ENCODE peak calls at places on chromosomes 4 and X, in ten cellular contexts. One of them, this sample, is unnamed.

GRCh38 chr4:81499840-81500239 is 28.1 kb upstream of the RASGEF1B start:
- DNase-seq in B cell: no peak
- DNase-seq in tibial nerve: no peak
- DNase-seq in SJSA1: no peak
- DNase-seq in HEK293T: no peak
- DNase-seq in NCI-H1694 treated with DMSO at 0.1 percent for 48 hours: peak; percentile 30
- DNase-seq in NCI-H2081: peak; percentile 23
- DNase-seq in fibroblast of lung: no peak
- DNase-seq in ureter: no peak
- DNase-seq in lower lobe of right lung: no peak
- DNase-seq in this sample: no peak

GRCh38 chr4:113584407-113585150 is 177.0 kb downstream of the CAMK2D start:
- DNase-seq in HEK293T: peak; percentile 43
- DNase-seq in SJSA1: no peak
- DNase-seq in NCI-H2081: no peak
- DNase-seq in tibial nerve: no peak
- DNase-seq in lower lobe of right lung: no peak
- DNase-seq in B cell: no peak
- DNase-seq in NCI-H1694 treated with DMSO at 0.1 percent for 48 hours: no peak
- DNase-seq in fibroblast of lung: peak; percentile 84
- DNase-seq in ureter: no peak
- DNase-seq in this sample: peak; percentile 35

GRCh38 chrX:2316534-2316933 is 184.2 kb downstream of the DHRSX start:
- DNase-seq in NCI-H2081: no peak
- DNase-seq in tibial nerve: no peak
- DNase-seq in lower lobe of right lung: no peak
- DNase-seq in SJSA1: no peak
- DNase-seq in B cell: no peak
- DNase-seq in fibroblast of lung: peak; percentile 42
- DNase-seq in NCI-H1694 treated with DMSO at 0.1 percent for 48 hours: no peak
- DNase-seq in HEK293T: no peak
- DNase-seq in ureter: no peak
- DNase-seq in this sample: no peak

GRCh38 chr4:94244829-94245185 is 37.1 kb downstream of the SMARCAD1 start:
- DNase-seq in lower lobe of right lung: no peak
- DNase-seq in NCI-H1694 treated with DMSO at 0.1 percent for 48 hours: no peak
- DNase-seq in tibial nerve: no peak
- DNase-seq in NCI-H2081: no peak
- DNase-seq in SJSA1: no peak
- DNase-seq in ureter: no peak
- DNase-seq in HEK293T: no peak
- DNase-seq in B cell: no peak
- DNase-seq in fibroblast of lung: no peak
- DNase-seq in this sample: no peak

GRCh38 chr4:777520-778262 is 48.2 kb downstream of the CPLX1 start:
- DNase-seq in lower lobe of right lung: no peak
- DNase-seq in tibial nerve: no peak
- DNase-seq in fibroblast of lung: no peak
- DNase-seq in NCI-H1694 treated with DMSO at 0.1 percent for 48 hours: no peak
- DNase-seq in HEK293T: no peak
- DNase-seq in B cell: no peak
- DNase-seq in ureter: no peak
- DNase-seq in NCI-H2081: no peak
- DNase-seq in SJSA1: no peak
- DNase-seq in this sample: no peak

GRCh38 chr4:75338352-75338880 is 175.8 kb downstream of the RCHY1 start:
- DNase-seq in NCI-H2081: no peak
- DNase-seq in lower lobe of right lung: no peak
- DNase-seq in B cell: no peak
- DNase-seq in NCI-H1694 treated with DMSO at 0.1 percent for 48 hours: no peak
- DNase-seq in tibial nerve: no peak
- DNase-seq in SJSA1: no peak
- DNase-seq in HEK293T: no peak
- DNase-seq in ureter: no peak
- DNase-seq in fibroblast of lung: no peak
- DNase-seq in this sample: no peak

GRCh38 chr4:11702886-11703555 is 274.3 kb upstream of the HS3ST1 start:
- DNase-seq in B cell: no peak
- DNase-seq in ureter: no peak
- DNase-seq in fibroblast of lung: no peak
- DNase-seq in SJSA1: no peak
- DNase-seq in HEK293T: no peak
- DNase-seq in NCI-H1694 treated with DMSO at 0.1 percent for 48 hours: no peak
- DNase-seq in NCI-H2081: no peak
- DNase-seq in tibial nerve: no peak
- DNase-seq in lower lobe of right lung: no peak
- DNase-seq in this sample: no peak

GRCh38 chr4:178387756-178388155 is 945.5 kb upstream of the AGA start:
- DNase-seq in tibial nerve: no peak
- DNase-seq in HEK293T: no peak
- DNase-seq in NCI-H1694 treated with DMSO at 0.1 percent for 48 hours: no peak
- DNase-seq in SJSA1: no peak
- DNase-seq in fibroblast of lung: no peak
- DNase-seq in NCI-H2081: no peak
- DNase-seq in lower lobe of right lung: no peak
- DNase-seq in ureter: no peak
- DNase-seq in B cell: no peak
- DNase-seq in this sample: no peak

GRCh38 chr4:33709247-33709646 is 2535.1 kb downstream of the ARAP2 start:
- DNase-seq in NCI-H1694 treated with DMSO at 0.1 percent for 48 hours: no peak
- DNase-seq in tibial nerve: no peak
- DNase-seq in SJSA1: no peak
- DNase-seq in ureter: no peak
- DNase-seq in lower lobe of right lung: no peak
- DNase-seq in fibroblast of lung: peak; percentile 81
- DNase-seq in HEK293T: no peak
- DNase-seq in B cell: no peak
- DNase-seq in NCI-H2081: no peak
- DNase-seq in this sample: no peak

GRCh38 chrX:47936224-47936939 is 67.4 kb downstream of the ZNF182 start:
- DNase-seq in tibial nerve: no peak
- DNase-seq in HEK293T: no peak
- DNase-seq in NCI-H1694 treated with DMSO at 0.1 percent for 48 hours: no peak
- DNase-seq in ureter: no peak
- DNase-seq in SJSA1: no peak
- DNase-seq in B cell: peak; percentile 57
- DNase-seq in NCI-H2081: no peak
- DNase-seq in fibroblast of lung: peak; percentile 6
- DNase-seq in lower lobe of right lung: no peak
- DNase-seq in this sample: no peak

GRCh38 chr4:3201718-3202702 is 46.9 kb upstream of the MSANTD1 start:
- DNase-seq in tibial nerve: no peak
- DNase-seq in lower lobe of right lung: no peak
- DNase-seq in SJSA1: no peak
- DNase-seq in NCI-H2081: no peak
- DNase-seq in NCI-H1694 treated with DMSO at 0.1 percent for 48 hours: no peak
- DNase-seq in B cell: peak; percentile 33
- DNase-seq in HEK293T: no peak
- DNase-seq in ureter: no peak
- DNase-seq in fibroblast of lung: peak; percentile 74
- DNase-seq in this sample: no peak

GRCh38 chr4:175891863-175892262 is 79.8 kb upstream of the GPM6A start:
- DNase-seq in fibroblast of lung: peak; percentile 39
- DNase-seq in lower lobe of right lung: no peak
- DNase-seq in NCI-H1694 treated with DMSO at 0.1 percent for 48 hours: peak; percentile 5
- DNase-seq in NCI-H2081: peak; percentile 78
- DNase-seq in SJSA1: no peak
- DNase-seq in ureter: no peak
- DNase-seq in HEK293T: peak; percentile 25
- DNase-seq in tibial nerve: no peak
- DNase-seq in B cell: no peak
- DNase-seq in this sample: no peak

GRCh38 chr4:142265946-142266345 is 580.2 kb downstream of the INPP4B start:
- DNase-seq in SJSA1: no peak
- DNase-seq in fibroblast of lung: no peak
- DNase-seq in ureter: no peak
- DNase-seq in tibial nerve: no peak
- DNase-seq in HEK293T: no peak
- DNase-seq in NCI-H2081: no peak
- DNase-seq in B cell: no peak
- DNase-seq in lower lobe of right lung: no peak
- DNase-seq in NCI-H1694 treated with DMSO at 0.1 percent for 48 hours: no peak
- DNase-seq in this sample: no peak

GRCh38 chrX:71367396-71367795 is 1.2 kb downstream of the TAF1 start:
- DNase-seq in NCI-H1694 treated with DMSO at 0.1 percent for 48 hours: no peak
- DNase-seq in HEK293T: no peak
- DNase-seq in lower lobe of right lung: no peak
- DNase-seq in SJSA1: no peak
- DNase-seq in ureter: no peak
- DNase-seq in tibial nerve: no peak
- DNase-seq in fibroblast of lung: peak; percentile 7
- DNase-seq in NCI-H2081: no peak
- DNase-seq in B cell: peak; percentile 2
- DNase-seq in this sample: no peak

This sample was measured in iPS DF 6.9.